ENCODE peak calls at places on chromosome 20, in four cellular contexts. A, B, U and I are unnamed samples.
A peak's percentile ranks its signal among the peaks of the same experiment; 100 is the strongest.

GRCh38 chr20:7031222-7031621 is 263.7 kb downstream of the BMP2 start:
- DNase-seq in A (no peak), B (no peak), U (peak; percentile 5), I (no peak)

GRCh38 chr20:17617212-17617867 is 47.5 kb downstream of the DSTN start:
- DNase-seq in A (peak; percentile 62), B (no peak), U (peak; percentile 42), I (peak; percentile 83)

GRCh38 chr20:17849901-17850673 is 118.5 kb downstream of the SNX5 start:
- DNase-seq in A (no peak), B (no peak), U (peak; percentile 62), I (peak; percentile 63)

GRCh38 chr20:57685134-57685851 is 24.5 kb downstream of the PMEPA1 start:
- DNase-seq in A (no peak), B (no peak), U (no peak), I (no peak)

GRCh38 chr20:33644313-33645071 is 17.6 kb upstream of the C20orf144 start:
- DNase-seq in A (no peak), B (no peak), U (no peak), I (no peak)

GRCh38 chr20:8756410-8756809 is 312.5 kb upstream of the PLCB4 start:
- DNase-seq in A (peak; percentile 29), B (no peak), U (peak; percentile 60), I (peak; percentile 93)

GRCh38 chr20:55365745-55366144 is 639.6 kb downstream of the CBLN4 start:
- DNase-seq in A (no peak), B (no peak), U (no peak), I (no peak)

GRCh38 chr20:6613280-6613861 is 154.1 kb upstream of the BMP2 start:
- DNase-seq in A (no peak), B (no peak), U (no peak), I (no peak)

GRCh38 chr20:21456207-21456606 is 57.7 kb downstream of the NKX2-2 start:
- DNase-seq in A (no peak), B (no peak), U (no peak), I (no peak)

GRCh38 chr20:40255368-40255767 is 433.7 kb downstream of the MAFB start:
- DNase-seq in A (no peak), B (no peak), U (no peak), I (no peak)

GRCh38 chr20:58169441-58169840 is 59.0 kb downstream of the ANKRD60 start:
- DNase-seq in A (no peak), B (no peak), U (no peak), I (no peak)

GRCh38 chr20:56460459-56460858 is 8.0 kb upstream of the RTF2 start:
- DNase-seq in A (no peak), B (no peak), U (no peak), I (no peak)

GRCh38 chr20:10920396-10920795 is 246.6 kb upstream of the JAG1 start:
- DNase-seq in A (no peak), B (no peak), U (no peak), I (no peak)

GRCh38 chr20:10131612-10132345 is 86.9 kb upstream of the SNAP25 start:
- DNase-seq in A (no peak), B (no peak), U (no peak), I (peak; percentile 37)

GRCh38 chr20:59084041-59084841 is 41.7 kb upstream of the PRELID3B start:
- DNase-seq in A (no peak), B (no peak), U (no peak), I (no peak)

GRCh38 chr20:4021905-4022304 is 6.5 kb upstream of the RNF24 start:
- DNase-seq in A (no peak), B (no peak), U (no peak), I (no peak)

GRCh38 chr20:41218466-41218865 is 81.1 kb downstream of the PLCG1 start:
- DNase-seq in A (no peak), B (no peak), U (no peak), I (no peak)

GRCh38 chr20:36344517-36345132 is 38.5 kb downstream of the DLGAP4 start:
- DNase-seq in A (peak; percentile 68), B (no peak), U (peak; percentile 59), I (peak; percentile 42)

GRCh38 chr20:6014017-6014416 is 39.8 kb downstream of the LRRN4 start:
- DNase-seq in A (peak; percentile 22), B (no peak), U (no peak), I (no peak)

GRCh38 chr20:56439784-56440291 is 27.8 kb downstream of the CASS4 start:
- DNase-seq in A (no peak), B (no peak), U (no peak), I (no peak)

GRCh38 chr20:58714340-58714922 is 21.8 kb downstream of the NPEPL1 start:
- DNase-seq in A (no peak), B (no peak), U (no peak), I (no peak)

GRCh38 chr20:19599200-19599599 is 158.9 kb upstream of the RIN2 start:
- DNase-seq in A (no peak), B (no peak), U (no peak), I (no peak)

GRCh38 chr20:19922716-19923115 is 94.4 kb upstream of the NAA20 start:
- DNase-seq in A (no peak), B (no peak), U (no peak), I (no peak)

GRCh38 chr20:17621229-17621968 is 51.5 kb downstream of the DSTN start:
- DNase-seq in A (no peak), B (no peak), U (no peak), I (no peak)

GRCh38 chr20:54340667-54341081 is 132.8 kb downstream of the PFDN4 start:
- DNase-seq in A (no peak), B (no peak), U (no peak), I (no peak)

GRCh38 chr20:56004611-56005388 is 519 bp downstream of the CBLN4 start:
- DNase-seq in A (no peak), B (no peak), U (no peak), I (no peak)

GRCh38 chr20:62856931-62857619 is 4.5 kb downstream of the TCFL5 start:
- DNase-seq in A (no peak), B (no peak), U (no peak), I (no peak)

GRCh38 chr20:62855120-62855519 is 6.5 kb downstream of the TCFL5 start:
- DNase-seq in A (no peak), B (no peak), U (no peak), I (no peak)

GRCh38 chr20:62852196-62852595 is 9.4 kb downstream of the TCFL5 start:
- DNase-seq in A (no peak), B (no peak), U (no peak), I (no peak)

GRCh38 chr20:62852841-62853240 is 8.8 kb downstream of the TCFL5 start:
- DNase-seq in A (no peak), B (no peak), U (no peak), I (no peak)

GRCh38 chr20:62854121-62854520 is 7.5 kb downstream of the TCFL5 start:
- DNase-seq in A (no peak), B (no peak), U (no peak), I (no peak)
- TF ChIP-seq REST in A (no peak), B (no peak), U (no peak), I (no peak)

DNA sequence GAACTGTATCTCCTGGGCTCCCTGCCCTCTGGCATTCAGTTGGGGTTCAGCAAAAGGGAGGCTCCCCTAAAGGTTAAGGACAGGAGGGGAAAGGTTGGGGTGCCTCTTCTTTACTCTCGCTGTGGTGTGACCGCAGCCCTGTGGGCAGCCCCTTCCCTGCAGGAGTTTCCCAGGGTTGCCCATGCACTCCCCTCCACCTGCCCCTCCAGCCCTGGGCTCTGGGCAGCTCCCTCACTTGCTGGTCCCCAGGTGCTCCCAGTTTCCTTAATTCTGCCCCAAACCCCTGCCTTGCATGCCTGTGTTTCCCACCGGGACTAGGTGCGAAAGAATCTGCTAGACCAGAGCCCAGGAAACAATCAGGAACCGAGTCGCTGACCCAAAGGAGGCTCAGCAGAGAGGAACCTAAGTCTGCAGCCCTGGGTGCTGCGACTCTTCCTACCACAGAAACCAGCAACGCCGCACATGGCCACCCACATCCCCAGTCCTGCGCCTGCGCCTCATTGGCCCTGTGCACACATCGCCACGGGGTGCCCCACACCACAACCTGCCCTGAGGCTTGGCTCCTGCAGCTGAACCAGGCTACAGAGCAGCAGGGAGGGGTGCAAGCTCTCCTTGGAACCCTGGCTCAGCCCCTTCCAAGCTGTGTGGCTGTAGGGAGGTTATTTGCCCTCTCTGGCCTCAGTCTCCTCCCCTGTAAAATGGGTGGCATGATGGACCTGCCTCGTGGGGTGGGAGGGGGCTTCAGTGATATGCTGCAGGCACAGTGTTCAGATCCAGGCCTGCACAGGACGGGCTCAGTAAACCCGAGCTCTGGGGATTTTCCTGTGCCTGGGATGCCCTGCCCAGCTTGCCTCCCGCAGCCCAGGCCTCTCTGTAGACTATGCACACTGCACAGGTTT is 487.6 kb downstream of the PREX1 start:
- DNase-seq in A (no peak), B (no peak), U (no peak), I (no peak)
- TF ChIP-seq BHLHE40 in A (no peak), B (peak; percentile 57), U (no peak), I (no peak)

DNA sequence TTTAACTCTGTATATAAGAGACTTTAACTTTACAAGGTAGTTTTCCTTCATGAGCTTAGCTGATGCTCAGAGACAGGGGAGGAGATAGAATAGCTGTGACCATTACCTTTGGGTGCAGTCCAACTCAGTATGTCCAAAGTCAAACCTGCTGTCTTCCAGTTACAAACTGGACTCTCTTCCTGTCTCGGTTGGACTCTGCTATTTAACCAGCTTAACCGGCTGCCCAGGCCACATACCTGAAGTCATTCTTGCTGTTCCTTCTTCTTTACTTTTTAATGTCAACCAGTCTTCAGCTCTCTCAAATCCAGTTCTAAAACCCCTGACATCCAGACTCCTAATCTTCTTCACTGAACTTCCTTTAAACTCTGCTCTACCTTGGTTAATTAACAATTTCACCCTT is 138.3 kb upstream of the TSHZ2 start:
- DNase-seq in A (no peak), B (no peak), U (no peak), I (no peak)
- TF ChIP-seq REST in A (no peak), B (no peak), U (no peak), I (no peak)

GRCh38 chr20:25046181-25046641 is 11.7 kb downstream of the ACSS1 start:
- DNase-seq in A (no peak), B (no peak), U (peak; percentile 76), I (no peak)
- TF ChIP-seq BHLHE40 in A (no peak), B (no peak), U (no peak), I (no peak)

GRCh38 chr20:45366631-45367030 is 3.7 kb downstream of the SYS1 start:
- DNase-seq in A (no peak), B (no peak), U (no peak), I (no peak)
- TF ChIP-seq REST in A (no peak), B (no peak), U (no peak), I (no peak)

GRCh38 chr20:15846446-15846845 is 726.8 kb downstream of the KIF16B start:
- DNase-seq in A (no peak), B (no peak), U (no peak), I (no peak)
- TF ChIP-seq BHLHE40 in A (no peak), B (no peak), U (no peak), I (no peak)